ENCODE peak calls at places on chromosome 12, in seven cellular contexts. D, Y, M, U, I, L and A are unnamed samples.

GRCh38 chr12:118446247-118446646 is 69.9 kb downstream of the SUDS3 start:
- DNase-seq in D (no peak), Y (no peak), M (no peak), U (no peak), I (no peak), L (no peak), A (no peak)

GRCh38 chr12:104603545-104603973 is 146.8 kb downstream of the CHST11 start:
- DNase-seq in D (peak), Y (peak), M (no peak), U (no peak), I (no peak), L (no peak), A (peak)

GRCh38 chr12:108211161-108211560 is 82.1 kb downstream of the WSCD2 start:
- DNase-seq in D (no peak), Y (no peak), M (no peak), U (no peak), I (peak), L (no peak), A (no peak)

GRCh38 chr12:120257041-120257821 is 8.3 kb downstream of the PXN start:
- DNase-seq in D (peak), Y (peak), M (peak), U (no peak), I (peak), L (peak), A (peak)

GRCh38 chr12:32535260-32535999 is 136.1 kb downstream of the FGD4 start:
- DNase-seq in D (peak), Y (peak), M (peak), U (peak), I (peak), L (peak), A (peak)

GRCh38 chr12:6603095-6603567 is 4.0 kb downstream of the CHD4 start:
- DNase-seq in D (no peak), Y (peak), M (no peak), U (no peak), I (no peak), L (peak), A (peak)

GRCh38 chr12:49832836-49833421 is 4.7 kb upstream of the NCKAP5L start:
- DNase-seq in D (peak), Y (peak), M (no peak), U (no peak), I (no peak), L (peak), A (peak)

GRCh38 chr12:126087692-126088091 is 1022.5 kb downstream of the AACS start:
- DNase-seq in D (no peak), Y (no peak), M (no peak), U (no peak), I (no peak), L (no peak), A (no peak)

GRCh38 chr12:64611430-64612286 is 1.4 kb downstream of the RASSF3 start:
- DNase-seq in D (no peak), Y (peak), M (no peak), U (peak), I (no peak), L (peak), A (peak)

GRCh38 chr12:94616217-94616729 is 34.1 kb downstream of the TMCC3 start:
- DNase-seq in D (peak), Y (no peak), M (no peak), U (peak), I (peak), L (peak), A (peak)

GRCh38 chr12:8692573-8692972 is 5.2 kb upstream of the RIMKLB start:
- DNase-seq in D (peak), Y (peak), M (no peak), U (no peak), I (peak), L (peak), A (peak)

GRCh38 chr12:67681145-67681778 is 32.7 kb downstream of the DYRK2 start:
- DNase-seq in D (peak), Y (peak), M (peak), U (no peak), I (no peak), L (peak), A (peak)

GRCh38 chr12:6735448-6736191 is 11.8 kb downstream of the COPS7A start:
- DNase-seq in D (peak), Y (peak), M (no peak), U (peak), I (peak), L (peak), A (peak)

GRCh38 chr12:133080619-133081407 is at the start of gene ZNF140:
- DNase-seq in D (peak), Y (peak), M (peak), U (peak), I (peak), L (peak), A (peak)

GRCh38 chr12:62660763-62661162 is 194.1 kb downstream of the MON2 start:
- DNase-seq in D (peak), Y (peak), M (peak), U (no peak), I (no peak), L (peak), A (peak)

GRCh38 chr12:5742264-5742663 is 202.8 kb downstream of the ANO2 start:
- DNase-seq in D (no peak), Y (no peak), M (no peak), U (no peak), I (no peak), L (no peak), A (no peak)

GRCh38 chr12:2447861-2448260 is 346.9 kb upstream of the FKBP4 start:
- DNase-seq in D (no peak), Y (no peak), M (no peak), U (no peak), I (no peak), L (no peak), A (no peak)

GRCh38 chr12:16669756-16670155 is 63.8 kb upstream of the LMO3 start:
- DNase-seq in D (no peak), Y (no peak), M (no peak), U (no peak), I (no peak), L (no peak), A (no peak)

GRCh38 chr12:47862157-47862556 is 42.5 kb upstream of the HDAC7 start:
- DNase-seq in D (no peak), Y (no peak), M (no peak), U (no peak), I (no peak), L (no peak), A (no peak)

GRCh38 chr12:49646871-49647270 is 23.5 kb downstream of the PRPF40B start:
- DNase-seq in D (no peak), Y (no peak), M (no peak), U (no peak), I (no peak), L (no peak), A (no peak)

GRCh38 chr12:124804011-124804621 is 59.5 kb downstream of the SCARB1 start:
- DNase-seq in D (peak), Y (peak), M (peak), U (peak), I (peak), L (peak), A (peak)

GRCh38 chr12:101773560-101774206 is 34.4 kb upstream of the SYCP3 start:
- DNase-seq in D (peak), Y (peak), M (peak), U (no peak), I (peak), L (peak), A (peak)

GRCh38 chr12:10661338-10661737 is 12.5 kb downstream of the STYK1 start:
- DNase-seq in D (peak), Y (peak), M (no peak), U (no peak), I (no peak), L (no peak), A (peak)

GRCh38 chr12:107558816-107559382 is 126.7 kb upstream of the PWP1 start:
- DNase-seq in D (no peak), Y (no peak), M (no peak), U (no peak), I (no peak), L (no peak), A (no peak)

GRCh38 chr12:106032141-106032925 is 106.4 kb downstream of the NUAK1 start:
- DNase-seq in D (peak), Y (no peak), M (no peak), U (no peak), I (no peak), L (peak), A (peak)
- TF ChIP-seq CTCF in D (peak), Y (no peak), M (peak), U (no peak), I (no peak), L (no peak), A (no peak)

GRCh38 chr12:53050426-53051057 is 677 bp downstream of the TNS2 start:
- DNase-seq in D (no peak), Y (no peak), M (no peak), U (no peak), I (no peak), L (no peak), A (no peak)

GRCh38 chr12:53051881-53052412 is 2.1 kb downstream of the TNS2 start:
- DNase-seq in D (no peak), Y (no peak), M (no peak), U (no peak), I (no peak), L (no peak), A (no peak)

GRCh38 chr12:53049582-53050318 is at the start of gene TNS2:
- DNase-seq in D (peak), Y (peak), M (no peak), U (no peak), I (peak), L (peak), A (peak)

GRCh38 chr12:53052419-53053222 is 2.8 kb downstream of the TNS2 start:
- DNase-seq in D (peak), Y (peak), M (no peak), U (peak), I (no peak), L (peak), A (peak)

DNA sequence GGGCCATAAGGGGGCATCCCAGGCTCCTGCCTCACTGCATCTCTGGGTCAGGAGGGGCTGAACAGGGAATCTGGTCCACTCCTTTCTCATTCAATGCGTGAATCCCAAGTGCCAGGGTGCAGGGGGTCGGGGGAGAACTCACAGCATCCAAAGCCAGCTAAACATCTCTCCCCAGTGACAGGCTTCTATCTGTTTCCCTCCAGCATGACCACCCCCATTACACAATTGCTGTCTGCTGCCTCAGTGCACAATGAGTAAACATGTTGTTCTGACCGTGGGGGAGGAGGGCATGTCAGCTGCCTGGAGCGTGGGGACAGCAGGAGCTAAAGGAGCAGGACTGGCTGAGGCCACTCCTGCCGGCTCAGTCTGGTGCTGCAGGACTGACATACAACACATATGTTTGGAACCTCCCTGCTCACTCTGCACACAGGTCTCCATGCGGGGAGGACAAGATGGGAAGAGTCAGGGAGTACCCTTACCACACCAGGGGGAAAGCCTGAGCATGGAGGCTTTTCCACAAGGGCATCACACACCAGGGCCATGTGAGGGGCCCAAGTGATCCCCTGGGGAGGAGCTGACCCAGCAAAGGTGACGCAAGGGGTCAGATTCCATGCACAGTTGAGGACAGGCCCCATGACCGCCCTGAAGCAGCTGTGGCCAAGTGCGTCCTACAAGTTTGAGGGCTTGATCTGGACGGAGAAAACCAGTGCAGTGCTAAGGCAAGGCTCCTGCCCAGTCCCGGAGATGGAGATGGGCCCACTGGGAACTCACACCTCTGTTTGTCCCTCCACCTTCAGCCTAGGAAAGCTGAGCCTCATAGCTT is 1.4 kb downstream of the TNS2 start:
- DNase-seq in D (peak), Y (peak), M (no peak), U (peak), I (no peak), L (peak), A (peak)
- H3K4me3 ChIP-seq in D (no peak), Y (peak), M (no peak), U (peak), I (peak), L (peak), A (no peak)

DNA sequence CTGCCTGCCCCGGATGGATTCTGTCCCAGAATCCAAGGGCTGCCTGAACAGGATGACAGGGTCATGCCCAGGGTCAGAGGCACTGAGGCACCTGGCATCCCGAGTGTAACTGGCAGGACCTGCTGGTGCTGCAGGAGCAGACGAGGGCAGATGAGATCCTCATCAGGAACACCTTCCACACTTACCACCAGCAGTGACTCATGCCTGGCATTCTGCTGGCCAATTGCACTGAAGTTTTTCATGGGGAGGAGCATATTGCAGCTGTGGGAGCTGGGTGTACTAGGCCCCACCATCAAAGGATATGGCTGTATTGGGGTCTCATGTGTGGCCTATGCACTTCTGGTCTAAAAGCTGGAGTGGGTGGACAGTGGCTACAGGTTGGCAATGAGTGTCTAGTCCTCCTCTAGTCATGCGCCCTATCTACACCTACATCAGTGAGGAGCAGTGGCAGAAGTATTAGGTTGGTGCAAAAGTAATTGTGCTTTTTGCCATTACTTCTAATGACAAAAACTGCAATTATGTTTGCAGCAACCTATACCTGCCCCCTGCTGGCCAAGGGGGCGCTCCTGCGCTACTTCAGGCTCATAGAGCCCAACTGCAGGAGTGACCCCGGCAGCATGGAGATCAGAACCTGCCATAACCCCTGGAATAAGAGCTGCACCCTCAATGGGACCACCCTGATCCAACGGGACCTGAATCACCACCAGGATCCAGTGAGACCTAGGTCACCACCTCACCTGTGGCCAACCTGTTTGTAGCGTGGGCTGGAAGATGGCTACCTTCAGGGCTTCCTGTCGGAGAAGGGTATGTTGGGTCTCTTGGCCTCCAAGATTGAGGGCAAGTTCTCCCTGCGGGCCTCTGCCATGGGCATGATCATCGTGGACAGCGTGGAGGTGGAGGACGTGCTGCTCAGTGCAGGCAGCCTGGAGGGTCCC is 8.0 kb upstream of the C12orf42 start:
- DNase-seq in D (peak), Y (no peak), M (no peak), U (no peak), I (peak), L (no peak), A (peak)
- TF ChIP-seq CTCF in D (peak), Y (peak), M (peak), U (peak), I (peak), L (no peak), A (peak)

GRCh38 chr12:44876554-44877275 is 600 bp upstream of the NELL2 start:
- DNase-seq in D (no peak), Y (peak), M (peak), U (peak), I (peak), L (peak), A (peak)
- H3K4me3 ChIP-seq in D (peak), Y (peak), M (peak), U (peak), I (peak), L (peak), A (peak)

DNA sequence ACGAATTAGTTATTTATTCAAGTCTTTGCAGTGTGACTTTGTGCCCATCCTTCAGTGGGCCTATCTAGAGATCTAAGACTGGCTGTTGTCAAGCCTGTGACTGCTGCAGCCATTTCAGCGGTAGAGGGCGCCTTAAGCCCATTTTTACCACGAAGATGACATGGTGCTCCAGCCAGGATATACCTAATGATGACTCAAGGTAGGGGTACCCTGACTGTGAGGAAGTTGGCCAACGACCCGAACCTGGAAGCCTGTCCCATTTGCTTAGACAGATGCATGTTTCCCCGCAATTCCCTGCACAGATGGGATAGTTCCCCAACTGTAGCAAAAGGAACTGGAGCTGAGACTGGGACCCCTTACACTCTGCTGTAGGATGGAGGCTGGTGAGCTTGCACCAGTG is 41.3 kb downstream of the RAB3IP start:
- DNase-seq in D (peak), Y (peak), M (no peak), U (no peak), I (peak), L (peak), A (peak)
- TF ChIP-seq CTCF in D (peak), Y (peak), M (peak), U (no peak), I (peak), L (peak), A (peak)

GRCh38 chr12:12720052-12720451 is 2.9 kb downstream of the CDKN1B start:
- DNase-seq in D (peak), Y (no peak), M (no peak), U (no peak), I (no peak), L (no peak), A (peak)

GRCh38 chr12:12722351-12723146 is 5.4 kb downstream of the CDKN1B start:
- DNase-seq in D (peak), Y (peak), M (no peak), U (no peak), I (no peak), L (peak), A (peak)

GRCh38 chr12:12719496-12719895 is 2.3 kb downstream of the CDKN1B start:
- DNase-seq in D (peak), Y (peak), M (no peak), U (no peak), I (no peak), L (no peak), A (peak)

GRCh38 chr12:12721251-12721689 is 4.1 kb downstream of the CDKN1B start:
- DNase-seq in D (peak), Y (no peak), M (no peak), U (no peak), I (no peak), L (no peak), A (peak)

DNA sequence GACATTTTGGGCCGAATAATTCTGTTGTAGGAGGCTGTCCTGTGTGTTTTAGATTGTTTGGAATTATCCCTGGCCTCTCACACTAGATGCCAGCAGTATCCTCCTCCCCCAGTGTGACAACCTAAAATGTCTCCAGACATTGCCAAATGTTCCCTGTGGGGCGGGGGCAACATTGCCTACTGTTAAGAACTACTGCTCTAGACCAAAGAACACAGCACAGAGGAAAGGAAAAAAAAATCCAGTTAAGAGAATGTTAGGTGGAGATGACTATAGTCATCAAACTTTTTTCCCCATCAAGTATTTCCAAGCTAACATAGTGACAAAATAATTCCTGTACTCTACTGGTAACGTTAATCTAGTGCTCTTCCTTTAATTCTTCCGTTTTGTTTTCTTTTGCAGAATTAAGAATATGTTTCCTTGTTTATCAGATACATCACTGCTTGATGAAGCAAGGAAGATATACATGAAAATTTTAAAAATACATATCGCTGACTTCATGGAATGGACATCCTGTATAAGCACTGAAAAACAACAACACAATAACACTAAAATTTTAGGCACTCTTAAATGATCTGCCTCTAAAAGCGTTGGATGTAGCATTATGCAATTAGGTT is 3.6 kb downstream of the CDKN1B start:
- DNase-seq in D (no peak), Y (no peak), M (no peak), U (no peak), I (no peak), L (no peak), A (no peak)
- H3K4me3 ChIP-seq in D (peak), Y (peak), M (peak), U (peak), I (no peak), L (peak), A (peak)

DNA sequence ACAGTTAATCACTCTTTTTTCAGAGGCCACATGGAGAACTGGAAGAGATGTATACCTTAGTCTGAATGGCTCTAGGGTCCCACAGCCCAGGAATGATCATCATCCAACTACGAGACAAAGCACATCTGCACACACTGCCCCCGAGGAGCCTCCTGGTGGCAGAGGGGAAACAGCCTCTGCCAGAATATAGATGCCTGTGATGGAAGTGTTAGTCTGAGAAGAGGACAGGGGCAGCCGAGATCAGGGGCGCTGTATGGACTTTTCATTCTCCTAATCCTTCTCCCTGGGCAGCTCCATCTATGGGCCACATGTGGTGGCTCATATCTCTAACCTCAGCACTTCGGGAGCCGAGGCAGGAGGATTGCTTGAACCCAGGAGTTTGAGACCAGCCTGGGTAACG is 82.8 kb upstream of the CAPRIN2 start:
- DNase-seq in D (no peak), Y (no peak), M (no peak), U (no peak), I (no peak), L (no peak), A (no peak)
- TF ChIP-seq CTCF in D (no peak), Y (no peak), M (peak), U (no peak), I (no peak), L (no peak), A (no peak)

GRCh38 chr12:11724888-11725310 is 75.4 kb downstream of the ETV6 start:
- DNase-seq in D (no peak), Y (peak), M (no peak), U (no peak), I (no peak), L (peak), A (no peak)
- H3K4me3 ChIP-seq in D (no peak), Y (no peak), M (no peak), U (no peak), I (no peak), L (no peak), A (no peak)